ENCODE peak calls at places on chromosomes 16 and 17, in five cellular contexts. Y, O, Z, R and K are unnamed samples.

GRCh38 chr17:78127888-78128615 is 503 bp downstream of the TMC6 start:
- DNase-seq in O (no peak), Z (no peak), Y (no peak), R (no peak), K (no peak)

GRCh38 chr17:63918305-63918704 is 334 bp downstream of the GH1 start:
- DNase-seq in Y (peak; percentile 26), O (no peak), R (peak; percentile 30), Z (no peak), K (no peak)

GRCh38 chr16:57283214-57283955 is 1.1 kb downstream of the PLLP start:
- DNase-seq in Y (no peak), R (no peak), O (peak; percentile 62), Z (no peak), K (peak; percentile 33)

GRCh38 chr17:46771601-46772012 is 46.9 kb downstream of the WNT3 start:
- DNase-seq in R (peak; percentile 58), Y (peak; percentile 47), O (peak; percentile 59), Z (no peak), K (peak; percentile 46)

GRCh38 chr17:35295686-35296085 is 52.8 kb downstream of the SLFN5 start:
- DNase-seq in Y (no peak), Z (no peak), O (no peak), R (peak; percentile 64), K (no peak)

GRCh38 chr17:65660947-65661346 is 99.5 kb upstream of the AXIN2 start:
- DNase-seq in Y (peak; percentile 47), R (peak; percentile 92), O (no peak), Z (peak; percentile 26), K (no peak)

GRCh38 chr16:79601978-79602609 is 1.6 kb upstream of the MAF start:
- DNase-seq in R (peak; percentile 77), Y (peak; percentile 70), Z (peak; percentile 79), O (peak; percentile 66), K (peak; percentile 75)

GRCh38 chr17:78962345-78962983 is 17.3 kb downstream of the LGALS3BP start:
- DNase-seq in R (peak; percentile 59), O (no peak), Z (no peak), Y (peak; percentile 57), K (no peak)

GRCh38 chr17:66383353-66383752 is 80.9 kb downstream of the PRKCA start:
- DNase-seq in O (no peak), R (peak; percentile 95), Z (no peak), Y (no peak), K (no peak)

GRCh38 chr17:44906987-44907681 is 7.9 kb upstream of the EFTUD2 start:
- DNase-seq in R (no peak), Y (no peak), Z (no peak), O (no peak), K (no peak)

GRCh38 chr16:65576631-65577030 is 454.8 kb upstream of the CDH11 start:
- DNase-seq in O (no peak), Y (no peak), R (no peak), Z (no peak), K (no peak)

GRCh38 chr17:72811976-72812687 is 280.4 kb downstream of the SLC39A11 start:
- DNase-seq in O (no peak), Y (no peak), R (no peak), Z (no peak), K (no peak)